ENCODE peak calls at places on chromosomes 5 and 9, in four cellular contexts. V is body of pancreas, Z is left ventricle myocardium inferior, K is psoas muscle. X is an unnamed sample. For H3K4me1, the result is how much of the 10 kb centered on the place peaks cover.

GRCh38 chr9:132006657-132007370 is 72.9 kb downstream of the MED27 start:
- DNase-seq in V (no peak), Z (no peak), K (no peak), X (no peak)

GRCh38 chr9:98298476-98298875 is 43.0 kb upstream of the TBC1D2 start:
- DNase-seq in V (no peak), Z (no peak), K (no peak), X (no peak)

GRCh38 chr9:100715100-100715379 is 137.2 kb downstream of the CAVIN4 start:
- DNase-seq in V (no peak), Z (no peak), K (no peak), X (no peak)

GRCh38 chr9:133863193-133863592 is 125.0 kb upstream of the SARDH start:
- DNase-seq in V (no peak), Z (no peak), K (no peak), X (no peak)

GRCh38 chr9:25350011-25350410 is 328.2 kb downstream of the TUSC1 start:
- DNase-seq in V (no peak), Z (no peak), K (no peak), X (no peak)

GRCh38 chr9:134341306-134341705 is 15.1 kb downstream of the RXRA start:
- DNase-seq in V (peak), Z (peak), K (no peak), X (no peak)

GRCh38 chr5:154603978-154604679 is 126.1 kb upstream of the HAND1 start:
- DNase-seq in V (peak), Z (peak), K (no peak), X (no peak)

GRCh38 chr9:83744206-83744605 is 36.4 kb upstream of the UBQLN1 start:
- DNase-seq in V (no peak), Z (no peak), K (no peak), X (no peak)

GRCh38 chr5:54997081-54997480 is 11.7 kb upstream of the ESM1 start:
- DNase-seq in V (no peak), Z (no peak), K (no peak), X (no peak)

GRCh38 chr9:4375424-4376195 is 75.7 kb upstream of the GLIS3 start:
- DNase-seq in V (no peak), Z (no peak), K (no peak), X (no peak)

GRCh38 chr9:137975936-137976565 is 98.5 kb downstream of the CACNA1B start:
- DNase-seq in V (no peak), Z (no peak), K (no peak), X (no peak)

GRCh38 chr9:79687131-79687447 is 115.3 kb downstream of the TLE4 start:
- DNase-seq in V (no peak), Z (no peak), K (no peak), X (no peak)

GRCh38 chr9:69174645-69175487 is 789 bp downstream of the TJP2 start:
- DNase-seq in V (peak), Z (no peak), K (peak), X (peak)

GRCh38 chr5:172491481-172491880 is 37.2 kb upstream of the SH3PXD2B start:
- DNase-seq in V (no peak), Z (no peak), K (no peak), X (no peak)

GRCh38 chr9:104093162-104093561 is 947 bp upstream of the SMC2 start:
- DNase-seq in V (no peak), Z (no peak), K (no peak), X (no peak)

GRCh38 chr5:181099453-181100086 is 31.4 kb downstream of the OR2V1 start:
- DNase-seq in V (no peak), Z (no peak), K (no peak), X (no peak)

GRCh38 chr5:133782736-133783135 is 170.4 kb upstream of the FSTL4 start:
- DNase-seq in V (no peak), Z (no peak), K (no peak), X (no peak)

GRCh38 chr9:91711755-91712591 is 238.1 kb downstream of the ROR2 start:
- DNase-seq in V (peak), Z (no peak), K (no peak), X (no peak)

GRCh38 chr5:82396871-82397514 is 118.8 kb upstream of the RPS23 start:
- DNase-seq in V (peak), Z (peak), K (peak), X (peak)

GRCh38 chr5:36689225-36689624 is 82.8 kb downstream of the SLC1A3 start:
- DNase-seq in V (peak), Z (no peak), K (no peak), X (no peak)

GRCh38 chr5:82413302-82414042 is 135.3 kb upstream of the RPS23 start:
- DNase-seq in V (no peak), Z (no peak), K (no peak), X (no peak)

GRCh38 chr9:34957492-34958410 is at the start of gene PHF24:
- DNase-seq in V (no peak), Z (no peak), K (peak), X (no peak)

GRCh38 chr5:137486707-137487106 is 12.4 kb downstream of the SPOCK1 start:
- DNase-seq in V (peak), Z (no peak), K (no peak), X (no peak)

GRCh38 chr5:151150484-151151262 is 6.9 kb downstream of the ANXA6 start:
- DNase-seq in V (peak), Z (peak), K (peak), X (no peak)

GRCh38 chr5:159975462-159976019 is 33.4 kb upstream of the TTC1 start:
- DNase-seq in V (no peak), Z (no peak), K (no peak), X (no peak)

GRCh38 chr5:155250601-155251000 is 237.0 kb downstream of the KIF4B start:
- DNase-seq in V (no peak), Z (no peak), K (no peak), X (no peak)

GRCh38 chr5:138559937-138560336 is 15.3 kb downstream of the HSPA9 start:
- DNase-seq in V (no peak), Z (no peak), K (no peak), X (no peak)

GRCh38 chr5:83433891-83434290 is 37.7 kb upstream of the VCAN start:
- DNase-seq in V (no peak), Z (no peak), K (no peak), X (no peak)

GRCh38 chr9:89426389-89426961 is 71.4 kb downstream of the SEMA4D start:
- DNase-seq in V (no peak), Z (no peak), K (peak), X (no peak)

GRCh38 chr9:69397384-69398214 is 72.6 kb downstream of the ENTREP1 start:
- DNase-seq in V (no peak), Z (no peak), K (no peak), X (peak)

GRCh38 chr5:95621839-95622629 is 2.1 kb downstream of the GPR150 start:
- DNase-seq in V (peak), Z (no peak), K (no peak), X (no peak)

GRCh38 chr9:105637787-105638395 is 24.4 kb upstream of the TAL2 start:
- DNase-seq in V (no peak), Z (no peak), K (no peak), X (no peak)
- TF ChIP-seq CTCF in V (peak), Z (peak), K (peak), X (peak)

DNA sequence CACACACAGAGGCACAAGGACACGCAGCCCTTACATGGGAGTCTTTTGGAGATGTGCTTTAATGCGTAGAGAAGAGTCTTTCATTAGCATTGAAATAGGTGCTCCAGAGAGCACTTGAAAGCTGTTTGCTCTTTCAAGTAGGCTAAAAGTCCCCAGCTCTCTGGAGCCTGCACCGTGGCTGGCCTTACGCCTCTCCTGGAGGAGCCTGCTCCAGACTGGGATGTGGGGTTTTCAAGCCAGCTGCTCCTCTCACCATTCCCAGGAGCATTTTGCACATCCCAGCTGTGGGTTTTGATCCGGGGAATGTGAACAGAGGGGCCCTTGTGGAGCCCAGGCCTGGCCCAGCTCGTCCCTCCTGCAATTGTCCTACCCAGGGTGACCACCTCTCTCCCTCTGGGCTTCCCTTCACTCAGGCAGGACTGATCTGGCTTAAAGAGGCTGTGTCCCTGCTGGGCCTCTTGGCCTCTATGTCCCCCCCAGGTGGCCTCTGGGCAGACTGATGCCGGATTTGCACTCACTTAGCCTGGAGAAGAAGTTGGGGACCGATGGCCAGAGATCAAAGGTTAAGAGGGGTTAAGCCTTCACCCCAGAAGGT is 32.5 kb upstream of the TIFAB start:
- DNase-seq in V (no peak), Z (no peak), K (no peak), X (no peak)
- H3K4me1 ChIP-seq in V (under half), Z (under half), K (under half), X (under half)

DNA sequence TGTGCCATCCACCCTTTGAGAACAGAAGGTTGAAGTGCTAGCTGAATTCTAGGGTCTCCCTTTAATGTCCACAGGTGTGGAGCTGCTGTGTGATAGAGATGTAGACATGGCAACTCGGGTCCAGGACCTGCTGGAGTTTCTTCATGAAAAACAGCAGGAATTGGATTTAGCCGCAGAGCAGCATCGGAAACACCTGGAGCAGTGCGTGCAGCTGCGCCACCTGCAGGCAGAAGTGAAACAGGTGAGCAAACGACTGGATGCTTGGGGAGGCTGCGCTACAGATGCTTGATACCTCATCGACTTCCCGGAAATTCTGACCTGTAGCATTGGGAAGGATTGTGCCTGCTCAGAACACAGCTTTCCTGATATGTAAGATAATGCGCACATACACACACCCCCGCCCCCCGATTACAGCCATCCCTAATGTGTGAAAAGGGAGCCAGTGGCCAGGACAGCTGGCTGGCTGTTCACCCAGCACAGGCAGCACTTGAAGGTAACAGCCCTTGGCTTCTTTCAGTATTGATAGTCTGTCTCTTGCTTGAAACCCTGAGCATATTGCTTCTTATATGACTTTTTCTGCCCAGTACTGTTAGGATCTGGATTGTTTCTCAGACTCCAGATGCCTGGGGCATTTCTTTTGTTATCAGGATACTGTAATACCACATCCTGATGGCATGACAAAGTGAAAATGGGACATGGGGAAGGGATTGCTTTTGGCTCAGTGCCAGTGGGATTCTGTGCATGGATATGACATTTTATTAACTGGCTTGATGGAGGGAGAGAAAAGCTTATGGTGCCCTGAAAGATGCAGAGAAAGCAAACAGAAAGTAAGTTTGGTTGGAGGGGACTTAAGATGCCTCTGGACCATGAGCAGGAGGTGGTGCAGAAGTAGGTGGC is 216.8 kb upstream of the OTULINL start:
- DNase-seq in V (peak), Z (no peak), K (no peak), X (no peak)
- TF ChIP-seq CTCF in V (peak), Z (peak), K (peak), X (peak)

GRCh38 chr9:92747459-92748232 is 17.0 kb downstream of the BICD2 start:
- DNase-seq in V (no peak), Z (no peak), K (no peak), X (no peak)

GRCh38 chr9:92749071-92749933 is 15.3 kb downstream of the BICD2 start:
- DNase-seq in V (no peak), Z (no peak), K (no peak), X (no peak)

GRCh38 chr9:92748233-92748497 is 16.5 kb downstream of the BICD2 start:
- DNase-seq in V (no peak), Z (no peak), K (no peak), X (no peak)

GRCh38 chr9:92752812-92753404 is 11.7 kb downstream of the BICD2 start:
- DNase-seq in V (no peak), Z (no peak), K (no peak), X (no peak)

DNA sequence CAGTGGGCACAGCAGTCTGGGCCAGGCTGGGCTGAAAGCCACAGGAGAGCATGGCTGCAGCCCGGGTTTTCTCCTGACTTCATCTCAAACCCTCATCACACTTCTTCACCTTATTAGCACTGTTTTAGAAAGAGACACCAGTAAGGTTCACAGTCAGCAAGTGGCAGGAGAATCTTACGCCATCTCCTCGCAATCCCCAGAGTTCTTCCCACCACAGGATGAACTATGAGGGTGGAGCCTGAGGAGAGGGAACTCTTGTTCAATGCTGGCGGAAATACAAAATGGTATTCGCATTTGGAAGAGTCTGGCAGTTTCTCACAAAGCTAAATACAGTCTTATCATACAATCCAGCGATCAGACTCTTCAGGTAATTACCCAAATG is 14.7 kb downstream of the BICD2 start:
- DNase-seq in V (no peak), Z (no peak), K (no peak), X (no peak)
- H3K4me1 ChIP-seq in V (under half), Z (half or more), K (half or more), X (half or more)

DNA sequence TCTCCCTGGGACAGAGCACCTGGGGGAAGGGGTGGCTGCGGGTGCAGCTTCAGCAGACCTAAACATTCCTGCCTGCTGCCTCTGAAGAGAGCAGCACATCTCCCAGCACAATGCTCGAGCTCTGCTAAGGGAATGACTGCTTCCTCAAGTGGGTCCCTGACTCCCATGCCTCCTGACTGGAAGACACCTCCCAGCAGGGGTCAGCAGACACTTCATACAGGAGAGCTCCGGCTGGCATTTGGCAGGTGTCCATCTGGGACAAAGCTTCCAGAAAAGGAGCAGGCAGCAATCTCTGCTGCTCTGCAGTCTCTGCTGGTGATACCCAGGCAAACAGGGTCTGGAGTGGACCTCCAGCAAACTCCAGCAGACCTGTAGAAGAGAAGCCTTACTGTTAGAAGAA is 77.2 kb downstream of the SLCO6A1 start:
- DNase-seq in V (peak), Z (no peak), K (no peak), X (no peak)
- TF ChIP-seq CTCF in V (no peak), Z (no peak), K (no peak), X (no peak)

DNA sequence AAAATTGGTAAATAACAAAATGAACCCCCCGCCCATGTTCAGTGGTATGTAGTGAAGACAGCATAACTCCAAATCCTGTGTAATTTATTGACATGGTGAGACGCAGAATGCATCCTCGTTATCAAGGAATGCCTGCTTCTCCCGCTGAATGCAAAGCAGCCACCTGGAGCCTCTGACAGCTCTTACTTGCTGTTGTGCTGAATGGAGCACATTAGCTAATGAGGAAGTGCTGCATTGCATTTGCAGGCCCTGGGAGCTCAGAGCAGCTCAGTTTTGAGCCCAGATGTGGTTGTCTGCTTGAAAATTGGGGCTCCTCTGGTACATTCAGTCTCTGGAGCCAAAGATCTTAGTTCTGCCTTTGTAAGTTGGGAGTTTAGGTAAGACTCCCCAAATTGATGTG is 28.9 kb downstream of the PLAC8L1 start:
- DNase-seq in V (no peak), Z (no peak), K (no peak), X (no peak)
- H3K4me1 ChIP-seq in V (under half), Z (under half), K (under half), X (under half)

DNA sequence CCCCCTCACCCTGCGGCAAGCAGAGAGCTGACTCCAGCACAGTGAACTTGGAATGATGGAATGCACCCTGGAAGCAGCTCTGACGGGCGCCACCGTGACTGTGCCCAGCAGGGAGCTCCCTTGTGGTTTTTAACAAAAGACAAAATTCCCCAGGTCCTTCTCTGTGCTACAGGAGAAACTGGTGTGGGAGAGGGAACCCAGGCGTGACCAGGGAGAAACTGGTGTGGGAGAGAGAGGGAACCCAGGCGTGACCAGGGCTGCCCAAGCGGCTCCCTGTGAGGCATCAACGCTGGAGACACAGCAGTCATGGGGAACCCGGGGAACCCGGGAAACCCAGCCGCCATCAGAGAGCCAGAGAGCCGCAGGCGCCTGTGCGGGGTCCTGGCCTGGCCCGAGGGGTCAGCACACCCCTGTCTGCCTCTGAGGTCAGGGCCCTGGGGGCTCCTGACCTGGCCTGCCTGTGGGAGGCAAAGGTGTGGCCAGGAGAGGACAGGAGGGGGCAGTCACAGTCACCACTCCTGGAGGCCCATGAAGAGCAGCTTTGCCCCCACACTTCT is 3.1 kb upstream of the AHRR start:
- DNase-seq in V (no peak), Z (no peak), K (peak), X (no peak)
- TF ChIP-seq CTCF in V (no peak), Z (no peak), K (no peak), X (no peak)

GRCh38 chr9:106868096-106868495 is 5.1 kb downstream of the ZNF462 start:
- DNase-seq in V (no peak), Z (no peak), K (no peak), X (no peak)
- H3K4me1 ChIP-seq in V (under half), Z (half or more), K (half or more), X (half or more)

X was measured in gastrocnemius medialis.